ENCODE peak calls at places on chromosomes 11 and 22, in eight cellular contexts. One of them, this sample, is unnamed.

GRCh38 chr11:64502634-64503033 is 88.4 kb upstream of the SLC22A12 start:
- DNase-seq in iris pigment epithelial cell: no peak
- DNase-seq in heart left ventricle: no peak
- DNase-seq in Peyer's patch: no peak
- DNase-seq in neuronal stem cell: no peak
- DNase-seq in IMR-90: no peak
- DNase-seq in WTC11: no peak
- DNase-seq in foreskin keratinocyte: no peak
- DNase-seq in this sample: no peak

GRCh38 chr11:43396617-43397016 is 37.9 kb downstream of the TTC17 start:
- DNase-seq in iris pigment epithelial cell: no peak
- DNase-seq in heart left ventricle: no peak
- DNase-seq in Peyer's patch: no peak
- DNase-seq in neuronal stem cell: no peak
- DNase-seq in IMR-90: no peak
- DNase-seq in WTC11: no peak
- DNase-seq in foreskin keratinocyte: peak; percentile 26
- DNase-seq in this sample: no peak

GRCh38 chr11:130159657-130160459 is at the start of gene ST14:
- DNase-seq in iris pigment epithelial cell: no peak
- DNase-seq in heart left ventricle: no peak
- DNase-seq in Peyer's patch: peak; percentile 73
- DNase-seq in neuronal stem cell: no peak
- DNase-seq in IMR-90: no peak
- DNase-seq in WTC11: peak; percentile 61
- DNase-seq in foreskin keratinocyte: peak; percentile 45
- DNase-seq in this sample: peak; percentile 79

GRCh38 chr11:79060534-79060933 is 380.3 kb downstream of the TENM4 start:
- DNase-seq in iris pigment epithelial cell: no peak
- DNase-seq in heart left ventricle: no peak
- DNase-seq in Peyer's patch: no peak
- DNase-seq in neuronal stem cell: no peak
- DNase-seq in IMR-90: peak; percentile 21
- DNase-seq in WTC11: no peak
- DNase-seq in foreskin keratinocyte: no peak
- DNase-seq in this sample: no peak

GRCh38 chr11:11582261-11582701 is 39.5 kb downstream of the GALNT18 start:
- DNase-seq in iris pigment epithelial cell: no peak
- DNase-seq in heart left ventricle: no peak
- DNase-seq in Peyer's patch: no peak
- DNase-seq in neuronal stem cell: no peak
- DNase-seq in IMR-90: no peak
- DNase-seq in WTC11: no peak
- DNase-seq in foreskin keratinocyte: no peak
- DNase-seq in this sample: no peak

GRCh38 chr11:41010361-41011050 is 448.9 kb downstream of the LRRC4C start:
- DNase-seq in iris pigment epithelial cell: no peak
- DNase-seq in heart left ventricle: no peak
- DNase-seq in Peyer's patch: no peak
- DNase-seq in neuronal stem cell: no peak
- DNase-seq in IMR-90: no peak
- DNase-seq in WTC11: no peak
- DNase-seq in foreskin keratinocyte: no peak
- DNase-seq in this sample: no peak

GRCh38 chr22:48426466-48427380 is 1401.0 kb downstream of the BRD1 start:
- DNase-seq in iris pigment epithelial cell: no peak
- DNase-seq in heart left ventricle: no peak
- DNase-seq in Peyer's patch: no peak
- DNase-seq in neuronal stem cell: no peak
- DNase-seq in IMR-90: no peak
- DNase-seq in WTC11: no peak
- DNase-seq in foreskin keratinocyte: no peak
- DNase-seq in this sample: no peak

GRCh38 chr11:44770401-44770800 is 43.6 kb downstream of the TSPAN18 start:
- DNase-seq in iris pigment epithelial cell: no peak
- DNase-seq in heart left ventricle: no peak
- DNase-seq in Peyer's patch: no peak
- DNase-seq in neuronal stem cell: no peak
- DNase-seq in IMR-90: no peak
- DNase-seq in WTC11: no peak
- DNase-seq in foreskin keratinocyte: no peak
- DNase-seq in this sample: no peak

GRCh38 chr11:27456140-27456801 is 16.3 kb downstream of the LGR4 start:
- DNase-seq in iris pigment epithelial cell: peak; percentile 64
- DNase-seq in heart left ventricle: no peak
- DNase-seq in Peyer's patch: no peak
- DNase-seq in neuronal stem cell: no peak
- DNase-seq in IMR-90: peak; percentile 50
- DNase-seq in WTC11: no peak
- DNase-seq in foreskin keratinocyte: peak; percentile 79
- DNase-seq in this sample: no peak

This sample was measured in RWPE1.